ENCODE peak calls at places on chromosomes 2 and 18, in nine cellular contexts. Q, D, A, V, B, M, C, W and J are unnamed samples.

GRCh38 chr2:95354925-95355324 is 47.6 kb upstream of the FAHD2A start:
- DNase-seq in D (no peak), B (no peak), V (no peak), C (no peak), M (peak; percentile 5), Q (no peak), W (no peak), A (peak; percentile 2), J (no peak)

GRCh38 chr18:49100226-49100968 is 149.6 kb upstream of the SMAD7 start:
- DNase-seq in V (no peak), D (no peak), M (no peak), W (no peak), C (no peak), A (no peak), Q (no peak), B (no peak), J (no peak)

GRCh38 chr2:96891591-96892333 is 21.9 kb upstream of the SEMA4C start:
- DNase-seq in Q (peak; percentile 82), W (no peak), M (no peak), B (no peak), C (no peak), A (no peak), V (no peak), D (no peak), J (no peak)

GRCh38 chr2:28080911-28081310 is 190.4 kb downstream of the BABAM2 start:
- DNase-seq in B (no peak), D (no peak), Q (peak; percentile 36), M (no peak), A (no peak), W (no peak), C (peak; percentile 39), V (no peak), J (no peak)

GRCh38 chr2:71695235-71696120 is 242.1 kb downstream of the DYSF start:
- DNase-seq in B (no peak), C (no peak), Q (peak; percentile 40), D (no peak), M (no peak), W (no peak), V (no peak), A (no peak), J (no peak)

GRCh38 chr2:164917296-164917903 is 37.9 kb downstream of the SLC38A11 start:
- DNase-seq in D (no peak), C (peak; percentile 48), Q (peak; percentile 67), A (peak; percentile 37), V (no peak), W (no peak), M (peak; percentile 43), B (no peak), J (no peak)

GRCh38 chr2:240925191-240925575 is 19.0 kb downstream of the CROCC2 start:
- DNase-seq in B (no peak), A (peak; percentile 4), D (no peak), C (peak; percentile 2), V (no peak), M (peak; percentile 28), W (no peak), Q (peak; percentile 45), J (no peak)

GRCh38 chr2:68807821-68808266 is 63.4 kb downstream of the BMP10 start:
- DNase-seq in D (no peak), C (peak; percentile 30), V (no peak), M (no peak), W (no peak), A (no peak), B (no peak), Q (no peak), J (peak; percentile 27)

GRCh38 chr2:47269316-47270232 is 114.5 kb upstream of the STPG4 start:
- DNase-seq in A (peak; percentile 31), W (no peak), Q (peak; percentile 60), M (no peak), D (no peak), V (peak; percentile 87), C (peak; percentile 69), B (no peak), J (peak; percentile 66)

GRCh38 chr2:28356095-28356911 is 36.4 kb upstream of the FOSL2 start:
- DNase-seq in W (peak; percentile 30), D (no peak), M (no peak), B (no peak), Q (peak; percentile 98), A (peak; percentile 92), V (peak; percentile 61), C (peak; percentile 89), J (peak; percentile 89)

GRCh38 chr2:239578381-239578780 is 177.6 kb upstream of the HDAC4 start:
- DNase-seq in V (no peak), A (no peak), D (no peak), B (no peak), W (no peak), C (no peak), Q (no peak), M (no peak), J (no peak)

GRCh38 chr18:57748770-57749603 is 54.1 kb downstream of the ATP8B1 start:
- DNase-seq in C (no peak), D (no peak), Q (no peak), A (no peak), V (no peak), W (no peak), M (no peak), B (peak; percentile 34), J (no peak)

GRCh38 chr18:76687271-76688006 is 134.9 kb upstream of the ZNF236 start:
- DNase-seq in B (no peak), W (no peak), Q (no peak), V (no peak), A (no peak), C (no peak), M (no peak), D (no peak), J (no peak)

GRCh38 chr2:110126086-110126773 is 10.6 kb upstream of the MALL start:
- DNase-seq in W (no peak), A (no peak), C (no peak), D (no peak), Q (no peak), V (no peak), B (no peak), M (no peak), J (no peak)

GRCh38 chr2:37344453-37345361 is at the start of gene QPCT:
- DNase-seq in B (no peak), V (peak; percentile 81), W (peak; percentile 70), D (no peak), M (no peak), A (peak; percentile 47), Q (peak; percentile 78), C (peak; percentile 69), J (peak; percentile 73)

GRCh38 chr2:33322099-33322498 is 154.3 kb upstream of the RASGRP3 start:
- DNase-seq in B (no peak), A (peak; percentile 38), V (no peak), C (no peak), Q (no peak), W (no peak), D (no peak), M (no peak), J (no peak)

GRCh38 chr2:222410534-222410933 is 13.8 kb upstream of the SGPP2 start:
- DNase-seq in V (no peak), D (no peak), M (peak; percentile 79), Q (no peak), B (no peak), W (no peak), C (no peak), A (no peak), J (no peak)

GRCh38 chr2:101446869-101447268 is 28.0 kb downstream of the RFX8 start:
- DNase-seq in Q (no peak), A (no peak), D (no peak), V (peak; percentile 45), W (no peak), C (no peak), B (no peak), M (no peak), J (no peak)

GRCh38 chr2:100733344-100734187 is 86.4 kb upstream of the NPAS2 start:
- DNase-seq in C (no peak), Q (peak; percentile 58), A (no peak), B (no peak), D (no peak), M (peak; percentile 51), V (no peak), W (no peak), J (no peak)

GRCh38 chr2:160015746-160016145 is 46.7 kb downstream of the PLA2R1 start:
- DNase-seq in M (no peak), B (no peak), C (no peak), V (no peak), A (no peak), Q (no peak), D (no peak), W (no peak), J (no peak)

GRCh38 chr2:147910990-147911473 is 66.2 kb downstream of the ACVR2A start:
- DNase-seq in D (peak; percentile 37), B (peak; percentile 61), W (no peak), M (no peak), C (no peak), V (no peak), A (peak; percentile 16), Q (no peak), J (no peak)

GRCh38 chr18:26547302-26548143 is 830 bp downstream of the KCTD1 start:
- DNase-seq in C (peak; percentile 60), W (peak; percentile 29), D (peak; percentile 35), B (peak; percentile 74), A (peak; percentile 53), V (no peak), M (peak; percentile 86), Q (peak; percentile 89), J (peak; percentile 74)

GRCh38 chr2:28997237-28997846 is 16.2 kb downstream of the TOGARAM2 start:
- DNase-seq in M (no peak), D (no peak), W (no peak), A (no peak), V (no peak), Q (peak; percentile 64), B (no peak), C (no peak), J (no peak)

GRCh38 chr2:112491946-112492345 is 10.0 kb downstream of the TTL start:
- DNase-seq in B (peak; percentile 81), W (no peak), D (no peak), C (no peak), A (no peak), Q (no peak), V (no peak), M (no peak), J (no peak)

GRCh38 chr2:241339839-241340471 is 16.1 kb upstream of the FARP2 start:
- DNase-seq in V (no peak), W (no peak), C (no peak), A (no peak), Q (no peak), D (no peak), M (no peak), B (no peak), J (no peak)

GRCh38 chr2:1584051-1584531 is 160.2 kb downstream of the PXDN start:
- DNase-seq in A (no peak), Q (no peak), M (no peak), B (no peak), C (no peak), W (no peak), V (no peak), D (no peak), J (no peak)

GRCh38 chr2:158580760-158581159 is 124.0 kb downstream of the PKP4 start:
- DNase-seq in Q (peak; percentile 41), D (no peak), M (no peak), B (no peak), C (peak; percentile 8), V (no peak), W (no peak), A (no peak), J (peak; percentile 30)

GRCh38 chr2:73414651-73415050 is 29.0 kb downstream of the ALMS1 start:
- DNase-seq in A (no peak), D (no peak), W (no peak), Q (no peak), C (no peak), B (no peak), M (no peak), V (no peak), J (no peak)

GRCh38 chr18:56890632-56891031 is 239.5 kb downstream of the WDR7 start:
- DNase-seq in D (no peak), Q (no peak), C (no peak), A (no peak), V (peak; percentile 14), W (no peak), M (no peak), B (no peak), J (no peak)

GRCh38 chr2:63000801-63001200 is 49.8 kb upstream of the OTX1 start:
- DNase-seq in C (no peak), A (no peak), V (no peak), Q (no peak), W (no peak), D (no peak), M (no peak), B (no peak), J (peak; percentile 6)

GRCh38 chr2:4358855-4359254 is 655.5 kb downstream of the DCDC2C start:
- DNase-seq in D (no peak), A (no peak), Q (no peak), V (no peak), M (no peak), B (no peak), W (no peak), C (no peak), J (no peak)